ENCODE peak calls at places on chromosomes 16 and 17, in four cellular contexts. Y is left ventricle myocardium inferior, S is psoas muscle, U is kidney epithelial cell. G is an unnamed sample. For H3K27me3, the result is how much of the 10 kb centered on the place peaks cover.

GRCh38 chr16:85528528-85529387 is 84.4 kb upstream of the GSE1 start:
- DNase-seq in Y (no peak), S (no peak), U (no peak), G (no peak)

GRCh38 chr17:45578516-45579455 is 88.3 kb upstream of the PLEKHM1 start:
- DNase-seq in Y (no peak), S (no peak), U (no peak), G (no peak)

GRCh38 chr16:68760671-68761275 is 23.7 kb downstream of the CDH1 start:
- DNase-seq in Y (no peak), S (no peak), U (no peak), G (no peak)

GRCh38 chr16:12252616-12253015 is 276.1 kb downstream of the SNX29 start:
- DNase-seq in Y (no peak), S (no peak), U (no peak), G (no peak)

GRCh38 chr16:29845656-29846055 is 17.4 kb downstream of the CDIPT start:
- DNase-seq in Y (no peak), S (no peak), U (no peak), G (no peak)

GRCh38 chr17:50558955-50559614 is 1.4 kb upstream of the CACNA1G start:
- DNase-seq in Y (no peak), S (no peak), U (no peak), G (no peak)

GRCh38 chr17:17815062-17815406 is 21.8 kb downstream of the SREBF1 start:
- DNase-seq in Y (peak), S (no peak), U (no peak), G (no peak)

GRCh38 chr16:59260892-59261291 is 526.8 kb upstream of the GOT2 start:
- DNase-seq in Y (no peak), S (no peak), U (no peak), G (no peak)

GRCh38 chr17:77127735-77128361 is 12.9 kb upstream of the SEC14L1 start:
- DNase-seq in Y (peak), S (peak), U (no peak), G (no peak)

GRCh38 chr16:77896357-77896972 is 108.1 kb downstream of the VAT1L start:
- DNase-seq in Y (no peak), S (no peak), U (no peak), G (no peak)

GRCh38 chr17:61335105-61335844 is 64.4 kb upstream of the TBX2 start:
- DNase-seq in Y (no peak), S (no peak), U (no peak), G (no peak)

GRCh38 chr17:11996722-11997146 is 541 bp downstream of the ZNF18 start:
- DNase-seq in Y (no peak), S (no peak), U (no peak), G (no peak)

GRCh38 chr17:9538626-9539025 is 37.0 kb downstream of the STX8 start:
- DNase-seq in Y (no peak), S (no peak), U (no peak), G (no peak)

GRCh38 chr16:1792836-1793577 is 498 bp downstream of the IGFALS start:
- DNase-seq in Y (no peak), S (peak), U (no peak), G (no peak)

GRCh38 chr16:83717814-83718213 is 90.0 kb upstream of the HSBP1 start:
- DNase-seq in Y (no peak), S (no peak), U (no peak), G (peak)

GRCh38 chr17:79619196-79619595 is 8.3 kb upstream of the RBFOX3 start:
- DNase-seq in Y (peak), S (no peak), U (no peak), G (no peak)

GRCh38 chr16:6218855-6219254 is 1113.8 kb upstream of the RBFOX1 start:
- DNase-seq in Y (no peak), S (no peak), U (no peak), G (no peak)

GRCh38 chr16:73082608-73083007 is 34.7 kb upstream of the ZFHX3 start:
- DNase-seq in Y (no peak), S (peak), U (peak), G (peak)

GRCh38 chr16:11034005-11034404 is 89.6 kb downstream of the CLEC16A start:
- DNase-seq in Y (no peak), S (no peak), U (no peak), G (peak)

GRCh38 chr16:67406111-67406593 is 10.1 kb downstream of the ZDHHC1 start:
- DNase-seq in Y (no peak), S (no peak), U (no peak), G (no peak)

GRCh38 chr17:61460796-61461585 is 8.8 kb downstream of the TBX4 start:
- DNase-seq in Y (no peak), S (no peak), U (no peak), G (no peak)

GRCh38 chr17:29062215-29062614 is 19.3 kb downstream of the PIPOX start:
- DNase-seq in Y (no peak), S (no peak), U (no peak), G (no peak)

GRCh38 chr17:15230866-15231265 is 34.3 kb downstream of the PMP22 start:
- DNase-seq in Y (no peak), S (no peak), U (no peak), G (no peak)

GRCh38 chr16:2102471-2102870 is 33.2 kb downstream of the PKD1 start:
- DNase-seq in Y (no peak), S (no peak), U (no peak), G (no peak)

GRCh38 chr17:29846298-29846697 is 83.7 kb downstream of the SSH2 start:
- DNase-seq in Y (no peak), S (no peak), U (no peak), G (no peak)

GRCh38 chr16:81198635-81199034 is 39.9 kb upstream of the BCO1 start:
- DNase-seq in Y (no peak), S (no peak), U (no peak), G (no peak)

GRCh38 chr17:19728114-19728495 is 11.7 kb upstream of the SLC47A2 start:
- DNase-seq in Y (peak), S (peak), U (no peak), G (peak)

GRCh38 chr16:50593410-50594139 is 45.4 kb downstream of the NKD1 start:
- DNase-seq in Y (no peak), S (no peak), U (no peak), G (no peak)

GRCh38 chr17:20206591-20206990 is 197.4 kb downstream of the SPECC1 start:
- DNase-seq in Y (no peak), S (no peak), U (no peak), G (peak)

GRCh38 chr17:6427284-6427781 is 7.6 kb downstream of the AIPL1 start:
- DNase-seq in Y (no peak), S (no peak), U (no peak), G (no peak)

GRCh38 chr16:19005561-19006445 is 22.1 kb downstream of the TMC7 start:
- DNase-seq in Y (peak), S (peak), U (no peak), G (no peak)

GRCh38 chr16:79609861-79610260 is 9.3 kb upstream of the MAF start:
- DNase-seq in Y (no peak), S (no peak), U (no peak), G (no peak)

GRCh38 chr17:75561927-75562603 is 25.5 kb upstream of the MYO15B start:
- DNase-seq in Y (no peak), S (no peak), U (no peak), G (peak)

GRCh38 chr16:71896688-71897368 is 1.5 kb downstream of the IST1 start:
- DNase-seq in Y (no peak), S (no peak), U (no peak), G (no peak)

GRCh38 chr16:29898786-29899515 is 399 bp downstream of the SEZ6L2 start:
- DNase-seq in Y (no peak), S (no peak), U (no peak), G (no peak)

GRCh38 chr17:72117748-72118587 is 2.9 kb upstream of the SOX9 start:
- DNase-seq in Y (no peak), S (no peak), U (no peak), G (no peak)

GRCh38 chr17:72119280-72119962 is 1.4 kb upstream of the SOX9 start:
- DNase-seq in Y (no peak), S (no peak), U (no peak), G (no peak)

GRCh38 chr17:72119963-72120877 is 600 bp upstream of the SOX9 start:
- DNase-seq in Y (peak), S (peak), U (no peak), G (no peak)

GRCh38 chr17:72117470-72117747 is 3.4 kb upstream of the SOX9 start:
- DNase-seq in Y (no peak), S (no peak), U (no peak), G (no peak)

DNA sequence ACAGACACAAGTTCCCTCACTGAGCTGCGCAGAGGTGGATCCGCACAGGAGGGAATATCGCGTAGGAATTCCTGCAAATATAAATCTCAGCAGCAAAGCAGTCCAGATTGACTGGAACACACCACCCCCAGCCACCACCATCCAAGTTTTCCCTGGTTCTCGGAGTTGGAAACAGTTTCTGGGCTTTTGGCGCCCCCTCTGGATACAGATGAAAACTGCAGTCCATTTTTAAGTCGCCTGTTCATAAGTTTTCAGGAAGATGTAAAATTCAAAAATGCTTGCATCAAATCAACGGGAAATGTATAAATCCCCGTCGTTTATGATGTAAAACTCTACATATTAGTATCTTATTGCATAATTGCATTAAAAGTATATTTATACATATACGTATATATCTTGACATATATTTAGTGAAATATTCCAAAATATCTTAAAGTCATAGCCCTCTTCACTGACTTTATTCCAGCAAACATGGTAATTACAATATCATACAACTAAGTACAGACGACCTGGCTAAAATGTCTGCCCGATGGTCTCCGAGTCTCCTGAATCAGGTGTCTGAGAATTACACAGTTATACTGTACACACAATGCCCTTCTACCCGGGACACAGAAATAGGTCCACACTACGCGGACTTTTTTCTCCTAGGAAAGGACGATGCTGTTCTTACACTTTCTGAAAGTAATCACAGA is 2.1 kb upstream of the SOX9 start:
- DNase-seq in Y (peak), S (peak), U (no peak), G (no peak)
- H3K27me3 ChIP-seq in Y (half or more), S (under half), U (under half), G (under half)

GRCh38 chr16:88697831-88698693 is 8.1 kb downstream of the RNF166 start:
- DNase-seq in Y (no peak), S (no peak), U (no peak), G (no peak)
- TF ChIP-seq CTCF in Y (peak), S (peak), U (peak), G (peak)

GRCh38 chr17:8337802-8338744 is 1.6 kb upstream of the ODF4 start:
- DNase-seq in Y (no peak), S (no peak), U (no peak), G (no peak)
- H3K4me3 ChIP-seq in Y (no peak), S (no peak), U (no peak), G (no peak)

GRCh38 chr17:49494937-49495841 is at the start of gene NGFR:
- DNase-seq in Y (peak), S (peak), U (no peak), G (no peak)

GRCh38 chr17:49495842-49496182 is 719 bp downstream of the NGFR start:
- DNase-seq in Y (no peak), S (no peak), U (no peak), G (no peak)

GRCh38 chr17:49496866-49497146 is 1.7 kb downstream of the NGFR start:
- DNase-seq in Y (no peak), S (no peak), U (no peak), G (no peak)

GRCh38 chr17:49497147-49498036 is 2.3 kb downstream of the NGFR start:
- DNase-seq in Y (peak), S (peak), U (no peak), G (no peak)

DNA sequence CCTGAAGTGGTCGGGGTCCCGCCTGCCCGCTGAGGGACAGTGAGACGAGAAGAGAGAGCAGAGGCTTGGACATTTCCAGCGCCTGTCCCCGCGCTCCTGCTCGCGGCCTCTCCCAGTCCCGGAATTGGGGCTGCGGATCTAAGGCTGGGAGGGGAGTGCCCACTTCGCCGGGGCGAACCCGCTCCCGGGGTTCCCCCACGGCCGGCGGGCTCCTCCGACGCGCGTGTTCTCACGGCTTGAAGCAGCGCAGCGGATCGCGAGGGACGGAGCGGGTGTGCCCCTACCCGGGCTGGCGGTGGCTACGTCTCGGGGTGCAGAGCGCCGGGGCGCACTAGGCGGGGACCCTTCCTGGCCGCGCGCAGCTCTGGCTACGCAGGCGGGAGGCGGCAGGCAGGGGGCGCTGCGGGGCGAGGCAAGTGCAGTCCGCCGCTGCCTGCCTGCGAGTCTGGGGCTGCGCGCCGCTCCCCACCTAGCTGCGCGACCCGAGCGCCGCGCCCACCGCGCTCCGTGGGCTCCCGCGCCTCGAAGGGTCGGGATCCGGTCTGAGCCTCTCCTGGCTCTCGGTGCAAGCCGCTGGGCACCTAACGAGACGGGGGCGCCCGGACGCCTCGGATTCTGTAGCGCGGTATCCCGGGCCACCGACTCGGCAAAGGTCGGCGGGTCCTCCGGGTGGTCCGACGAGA is 1.2 kb downstream of the NGFR start:
- DNase-seq in Y (peak), S (peak), U (no peak), G (no peak)
- H3K27me3 ChIP-seq in Y (half or more), S (under half), U (half or more), G (half or more)

DNA sequence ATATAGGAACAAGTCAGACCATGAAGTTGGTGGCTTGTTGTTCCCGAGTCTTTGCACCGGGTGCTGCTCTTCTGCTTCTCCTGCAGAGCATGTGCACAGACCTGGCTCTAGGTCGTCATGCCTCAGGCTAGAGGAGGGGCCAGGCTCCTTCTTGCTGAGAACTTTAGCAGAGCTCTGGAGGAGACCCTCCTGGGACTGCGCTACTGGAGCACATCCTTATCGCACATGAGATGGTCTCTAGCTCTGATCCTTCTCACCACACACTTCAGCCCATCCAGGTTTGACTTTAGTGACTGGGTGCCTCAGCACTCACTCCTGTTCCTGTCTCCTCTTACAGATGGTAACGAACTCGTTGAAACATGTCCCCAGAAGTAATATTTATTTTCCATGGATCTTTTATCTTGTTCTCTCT is 14.9 kb downstream of the FOXK2 start:
- DNase-seq in Y (no peak), S (no peak), U (no peak), G (no peak)
- TF ChIP-seq CTCF in Y (no peak), S (no peak), U (no peak), G (no peak)

GRCh38 chr16:3183445-3184139 is 4.4 kb upstream of the OR1F1 start:
- DNase-seq in Y (no peak), S (no peak), U (no peak), G (no peak)
- H3K4me3 ChIP-seq in Y (peak), S (peak), U (peak), G (peak)

DNA sequence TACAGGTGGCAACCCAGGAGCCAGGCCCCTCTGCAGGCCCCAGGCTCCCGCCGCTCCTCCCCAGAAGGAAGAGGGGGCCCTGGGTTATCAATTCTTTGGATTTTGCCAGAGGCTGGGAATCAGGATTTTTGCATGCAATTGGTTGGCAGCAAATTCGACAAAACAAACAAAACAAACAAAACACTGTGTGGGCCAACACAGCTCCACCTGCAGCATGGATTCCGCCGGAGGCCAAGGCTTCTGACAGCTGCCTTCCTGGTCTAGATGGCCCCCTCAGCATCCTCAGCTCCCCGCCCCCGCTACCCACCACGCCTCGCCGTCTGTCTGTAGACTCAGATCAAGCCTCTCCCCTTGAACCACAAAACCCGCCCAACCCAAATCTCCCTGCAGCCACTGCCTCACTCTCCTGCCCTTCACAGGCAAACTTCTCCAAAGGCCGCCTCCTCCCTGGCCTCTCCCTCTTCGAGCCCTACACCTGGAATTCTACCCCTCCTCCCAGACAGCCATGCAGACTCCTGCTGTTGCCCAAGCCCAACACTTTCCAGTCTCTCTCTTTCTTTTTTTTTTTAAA is 58.0 kb downstream of the RTN4RL1 start:
- DNase-seq in Y (no peak), S (no peak), U (no peak), G (no peak)
- H3K27me3 ChIP-seq in Y (under half), S (under half), U (under half), G (under half)